ENCODE peak calls at places on chromosomes 1 and 21, in six cellular contexts. T, E, L, M, N and J are unnamed samples.

GRCh38 chr1:100896481-100896982 is 642 bp downstream of the SLC30A7 start:
- DNase-seq in M (peak; percentile 9), N (peak; percentile 29), E (no peak), L (peak; percentile 58), T (peak; percentile 43), J (peak; percentile 63)

GRCh38 chr1:95734560-95734959 is 500.6 kb downstream of the RWDD3 start:
- DNase-seq in E (no peak), T (no peak), L (no peak), N (no peak), M (no peak), J (no peak)

GRCh38 chr1:180966310-180966709 is 53.6 kb downstream of the KIAA1614 start:
- DNase-seq in E (no peak), T (no peak), L (no peak), M (no peak), N (no peak), J (no peak)

GRCh38 chr1:232149302-232150201 is 480.4 kb downstream of the SIPA1L2 start:
- DNase-seq in L (peak; percentile 65), M (no peak), T (peak; percentile 60), N (no peak), E (no peak), J (no peak)

GRCh38 chr21:44547656-44548331 is 3.5 kb downstream of the KRTAP10-2 start:
- DNase-seq in M (no peak), L (no peak), T (no peak), E (no peak), N (no peak), J (no peak)

GRCh38 chr1:113901171-113901570 is 3.4 kb downstream of the AP4B1 start:
- DNase-seq in L (no peak), T (no peak), E (no peak), N (no peak), M (no peak), J (no peak)

GRCh38 chr1:60596791-60597748 is 485.3 kb upstream of the NFIA start:
- DNase-seq in T (no peak), L (no peak), N (no peak), E (no peak), M (no peak), J (no peak)

GRCh38 chr1:37478890-37479254 is 4.5 kb downstream of the ZC3H12A start:
- DNase-seq in L (peak; percentile 22), T (peak; percentile 34), E (no peak), N (no peak), M (no peak), J (no peak)

GRCh38 chr1:165257969-165258459 is 98.5 kb downstream of the LMX1A start:
- DNase-seq in N (peak; percentile 83), M (peak; percentile 84), T (peak; percentile 17), E (no peak), L (peak; percentile 65), J (peak; percentile 75)

GRCh38 chr1:16151200-16151708 is 4.6 kb downstream of the EPHA2 start:
- DNase-seq in T (peak; percentile 70), M (peak; percentile 71), E (no peak), L (no peak), N (no peak), J (no peak)

GRCh38 chr1:72435025-72435424 is 152.7 kb upstream of the NEGR1 start:
- DNase-seq in L (no peak), T (no peak), N (no peak), M (no peak), E (no peak), J (no peak)